ENCODE peak calls at places on chromosomes 4 and X, in eight cellular contexts. Z is body of pancreas, G is colonic mucosa, W is mesendoderm, A is tibial artery, L is transverse colon, J is lung, O is heart left ventricle. E is an unnamed sample.
A peak's percentile ranks its signal among the peaks of the same experiment; 100 is the strongest.

GRCh38 chr4:1060646-1061371 is 49.4 kb downstream of the FGFRL1 start:
- DNase-seq in Z (no peak), G (no peak), W (no peak), A (no peak), L (no peak), J (no peak), O (no peak), E (no peak)

GRCh38 chr4:87527446-87528240 is 1.5 kb downstream of the SPARCL1 start:
- DNase-seq in Z (peak; percentile 19), G (no peak), W (no peak), A (no peak), L (no peak), J (no peak), O (no peak), E (no peak)

GRCh38 chr4:76683154-76683553 is 214.8 kb downstream of the SOWAHB start:
- DNase-seq in Z (no peak), G (no peak), W (no peak), A (no peak), L (no peak), J (no peak), O (no peak), E (no peak)

GRCh38 chrX:130878350-130879341 is 24.4 kb downstream of the ENOX2 start:
- DNase-seq in Z (peak; percentile 69), G (peak; percentile 23), W (no peak), A (peak; percentile 68), L (peak; percentile 9), J (peak; percentile 36), O (peak; percentile 22), E (no peak)

GRCh38 chr4:54226399-54227260 is 2.5 kb upstream of the PDGFRA start:
- DNase-seq in Z (peak; percentile 51), G (peak; percentile 45), W (peak; percentile 74), A (peak; percentile 84), L (peak; percentile 50), J (peak; percentile 41), O (peak; percentile 70), E (peak; percentile 82)

GRCh38 chr4:177512646-177513045 is 70.4 kb upstream of the AGA start:
- DNase-seq in Z (no peak), G (no peak), W (no peak), A (no peak), L (no peak), J (no peak), O (no peak), E (no peak)

GRCh38 chr4:52051615-52052474 is 741 bp downstream of the SPATA18 start:
- DNase-seq in Z (peak; percentile 69), G (peak; percentile 84), W (peak; percentile 97), A (peak; percentile 76), L (peak; percentile 82), J (peak; percentile 61), O (peak; percentile 76), E (peak; percentile 59)

GRCh38 chrX:38166478-38167083 is 54.1 kb downstream of the SRPX start:
- DNase-seq in Z (peak; percentile 16), G (peak; percentile 49), W (peak; percentile 24), A (no peak), L (no peak), J (no peak), O (no peak), E (peak; percentile 16)

GRCh38 chrX:53481093-53481492 is 46.9 kb upstream of the HSD17B10 start:
- DNase-seq in Z (peak; percentile 13), G (peak; percentile 31), W (peak; percentile 8), A (no peak), L (peak; percentile 19), J (no peak), O (no peak), E (peak; percentile 4)

GRCh38 chrX:110125435-110125834 is 122.5 kb downstream of the TMEM164 start:
- DNase-seq in Z (peak; percentile 16), G (no peak), W (peak; percentile 44), A (no peak), L (no peak), J (no peak), O (no peak), E (no peak)

GRCh38 chrX:105725228-105725627 is 97.1 kb upstream of the NRK start:
- DNase-seq in Z (no peak), G (no peak), W (no peak), A (no peak), L (no peak), J (no peak), O (no peak), E (no peak)

GRCh38 chr4:30753316-30753715 is 33.1 kb downstream of the PCDH7 start:
- DNase-seq in Z (no peak), G (no peak), W (no peak), A (no peak), L (no peak), J (no peak), O (no peak), E (no peak)

GRCh38 chr4:2619459-2619858 is 83.0 kb downstream of the FAM193A start:
- DNase-seq in Z (no peak), G (no peak), W (peak; percentile 48), A (no peak), L (no peak), J (no peak), O (no peak), E (no peak)

GRCh38 chr4:20159516-20159915 is 92.2 kb upstream of the SLIT2 start:
- DNase-seq in Z (no peak), G (no peak), W (no peak), A (no peak), L (no peak), J (no peak), O (no peak), E (no peak)

GRCh38 chr4:48780867-48781219 is 764 bp upstream of the FRYL start:
- DNase-seq in Z (peak; percentile 63), G (peak; percentile 71), W (no peak), A (no peak), L (peak; percentile 60), J (no peak), O (peak; percentile 55), E (no peak)

GRCh38 chr4:146333187-146333894 is 119.0 kb downstream of the REELD1 start:
- DNase-seq in Z (no peak), G (no peak), W (no peak), A (no peak), L (peak; percentile 10), J (no peak), O (no peak), E (no peak)

GRCh38 chr4:2696423-2696822 is 59.7 kb downstream of the TNIP2 start:
- DNase-seq in Z (no peak), G (no peak), W (no peak), A (no peak), L (peak; percentile 59), J (no peak), O (no peak), E (no peak)

GRCh38 chr4:156019238-156019637 is 65.6 kb upstream of the CTSO start:
- DNase-seq in Z (no peak), G (no peak), W (no peak), A (no peak), L (no peak), J (no peak), O (no peak), E (no peak)

GRCh38 chr4:56871357-56871993 is 36.2 kb upstream of the REST start:
- DNase-seq in Z (no peak), G (no peak), W (peak; percentile 62), A (no peak), L (no peak), J (no peak), O (no peak), E (no peak)

DNA sequence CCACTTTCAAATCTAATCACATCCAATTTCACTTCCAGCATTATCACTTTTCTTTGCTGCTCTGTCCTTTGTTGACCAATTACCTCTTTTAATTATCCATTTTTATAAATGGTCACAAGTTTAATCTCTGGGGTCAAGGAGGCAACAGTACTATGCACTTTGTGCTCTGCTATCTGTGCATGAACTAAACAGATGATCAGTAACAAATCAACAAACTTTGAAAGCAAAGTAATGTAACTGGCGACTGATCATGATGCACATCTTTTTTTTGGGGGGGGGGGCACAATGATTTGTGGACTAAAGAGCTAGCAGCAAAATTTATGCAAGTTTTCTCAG is 1.5 kb upstream of the SEC31A start:
- DNase-seq in Z (no peak), G (no peak), W (no peak), A (no peak), L (no peak), J (no peak), O (no peak), E (no peak)
- H3K4me1 ChIP-seq in Z (peaks cover 17% of the 10 kb centered on the region), G (no peaks in the 10 kb centered on the region), W (no peaks in the 10 kb centered on the region), A (no peaks in the 10 kb centered on the region), L (no peaks in the 10 kb centered on the region), J (peaks cover 1% of the 10 kb centered on the region), O (peaks cover 33% of the 10 kb centered on the region), E (peaks cover 35% of the 10 kb centered on the region)

DNA sequence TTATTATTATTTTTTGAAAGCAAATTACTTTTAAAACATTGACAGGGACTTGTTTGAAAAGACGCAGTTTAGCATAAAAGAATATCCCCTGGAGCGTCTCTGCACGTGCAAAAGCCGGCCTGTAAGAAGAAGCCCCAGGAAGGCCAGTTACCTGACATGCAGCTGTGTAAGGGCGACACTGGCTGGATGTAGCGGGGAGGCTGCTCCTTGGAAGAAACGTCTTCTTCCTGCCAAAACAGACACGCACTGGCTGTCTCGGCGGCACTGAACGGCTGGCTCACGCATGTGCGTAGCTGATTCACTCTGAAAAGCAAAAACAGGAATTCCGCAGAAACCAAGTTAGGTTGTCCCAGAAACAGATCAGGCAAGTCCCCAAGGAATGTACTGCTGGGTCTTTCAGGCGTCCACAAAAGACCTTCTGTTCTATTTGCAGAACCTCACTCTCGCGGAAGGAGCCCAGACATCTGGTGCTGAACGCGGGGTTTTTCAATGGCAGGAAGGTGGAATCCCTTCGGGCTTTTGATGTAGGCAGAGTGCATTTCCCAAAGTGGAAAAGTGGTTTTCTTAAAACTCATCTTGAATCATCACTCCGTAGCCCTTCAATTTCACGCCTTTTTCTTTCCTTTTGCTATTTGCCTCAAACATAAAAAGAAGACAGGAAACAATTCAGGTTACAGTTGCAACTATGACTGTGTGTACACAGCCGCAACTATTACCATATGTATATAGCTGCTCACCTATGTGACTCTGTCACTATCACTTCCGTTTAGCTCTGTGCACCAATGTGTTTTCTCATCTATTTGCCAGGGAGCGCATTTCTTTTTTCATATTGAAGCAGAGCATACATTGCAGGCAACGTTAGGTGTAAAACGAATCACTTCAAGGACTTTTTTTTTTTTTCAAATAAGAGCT is 38.1 kb upstream of the ARSH start:
- DNase-seq in Z (peak; percentile 14), G (peak; percentile 39), W (no peak), A (no peak), L (peak; percentile 16), J (no peak), O (peak; percentile 34), E (peak; percentile 42)
- H3K4me3 ChIP-seq in Z (no peak overlapping the region), G (no peak overlapping the region), W (no peak overlapping the region), A (peak overlapping the region; percentile 20), L (no peak overlapping the region), J (no peak overlapping the region), O (peak overlapping the region; percentile 37), E (peak overlapping the region; percentile 27)

DNA sequence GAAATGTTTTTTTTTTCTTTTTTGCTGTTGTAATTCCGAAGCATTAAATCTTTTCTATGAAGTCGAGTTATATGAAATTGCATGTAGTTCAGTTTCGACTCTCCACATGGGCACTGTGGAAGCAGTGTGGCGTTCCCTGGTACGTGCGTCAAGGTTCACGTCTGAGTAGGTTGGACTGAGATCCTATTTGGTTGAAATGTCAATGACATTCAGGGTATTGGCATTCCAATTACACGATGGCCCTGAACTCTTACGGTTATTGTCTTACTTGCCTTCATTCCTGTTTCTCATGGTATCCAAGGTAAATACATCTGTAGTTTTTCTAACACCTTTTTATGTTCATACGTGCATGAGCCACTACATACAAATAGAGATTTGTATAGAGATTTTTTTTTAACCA is 128.8 kb downstream of the SORBS2 start:
- DNase-seq in Z (no peak), G (no peak), W (no peak), A (no peak), L (no peak), J (no peak), O (no peak), E (no peak)
- H3K4me1 ChIP-seq in Z (peaks cover 13% of the 10 kb centered on the region), G (no peaks in the 10 kb centered on the region), W (no peaks in the 10 kb centered on the region), A (no peaks in the 10 kb centered on the region), L (no peaks in the 10 kb centered on the region), J (no peaks in the 10 kb centered on the region), O (peaks cover 79% of the 10 kb centered on the region), E (no peaks in the 10 kb centered on the region)

GRCh38 chrX:112901821-112902732 is 61.4 kb upstream of the AMOT start:
- DNase-seq in Z (no peak), G (no peak), W (peak; percentile 4), A (no peak), L (no peak), J (no peak), O (no peak), E (no peak)
- H3K4me3 ChIP-seq in Z (no peak overlapping the region), G (no peak overlapping the region), W (no peak overlapping the region), A (no peak overlapping the region), L (no peak overlapping the region), J (no peak overlapping the region), O (no peak overlapping the region), E (no peak overlapping the region)

E was measured in Caco-2.